ENCODE peak calls at places on chromosomes 7 and 10, in four cellular contexts. K is lung, D is neuronal stem cell, C is PC-3. Z is an unnamed sample. For H3K9me3, the result is how much of the 10 kb centered on the place peaks cover.

GRCh38 chr7:759569-759968 is 32.5 kb upstream of the PRKAR1B start:
- DNase-seq in K (no peak), D (no peak), C (no peak), Z (no peak)

GRCh38 chr10:13769926-13770325 is 183.2 kb downstream of the PRPF18 start:
- DNase-seq in K (no peak), D (no peak), C (peak), Z (no peak)

GRCh38 chr10:102660891-102661613 is 16.8 kb downstream of the TRIM8 start:
- DNase-seq in K (peak), D (no peak), C (no peak), Z (peak)

GRCh38 chr7:96624954-96625353 is 84.7 kb downstream of the SEM1 start:
- DNase-seq in K (no peak), D (no peak), C (no peak), Z (no peak)

GRCh38 chr10:36141786-36142560 is 499.9 kb upstream of the FZD8 start:
- DNase-seq in K (no peak), D (no peak), C (no peak), Z (no peak)

GRCh38 chr10:93826355-93826754 is 67.4 kb upstream of the SLC35G1 start:
- DNase-seq in K (no peak), D (no peak), C (no peak), Z (no peak)

GRCh38 chr7:106565428-106565827 is 95.5 kb downstream of the CCDC71L start:
- DNase-seq in K (no peak), D (no peak), C (no peak), Z (no peak)

GRCh38 chr10:85646312-85646711 is 720.3 kb downstream of the GRID1 start:
- DNase-seq in K (no peak), D (no peak), C (peak), Z (no peak)

GRCh38 chr10:51766423-51767145 is 67.2 kb upstream of the CSTF2T start:
- DNase-seq in K (no peak), D (no peak), C (no peak), Z (no peak)

GRCh38 chr7:121023683-121024507 is 35.4 kb downstream of the CPED1 start:
- DNase-seq in K (no peak), D (no peak), C (no peak), Z (no peak)

GRCh38 chr7:127891854-127892438 is 139.3 kb downstream of the LRRC4 start:
- DNase-seq in K (no peak), D (no peak), C (no peak), Z (no peak)

GRCh38 chr7:155722936-155723335 is 78.5 kb downstream of the RBM33 start:
- DNase-seq in K (no peak), D (no peak), C (no peak), Z (no peak)

GRCh38 chr10:29648983-29649268 is 14.2 kb upstream of the SVIL start:
- DNase-seq in K (no peak), D (no peak), C (peak), Z (peak)

GRCh38 chr7:36303202-36304098 is 86.2 kb upstream of the ANLN start:
- DNase-seq in K (peak), D (no peak), C (peak), Z (peak)

GRCh38 chr10:110005716-110006115 is 2.1 kb upstream of the ADD3 start:
- DNase-seq in K (no peak), D (no peak), C (no peak), Z (peak)

GRCh38 chr7:98341106-98341505 is 59.6 kb downstream of the BRI3 start:
- DNase-seq in K (no peak), D (no peak), C (no peak), Z (no peak)

GRCh38 chr7:27172823-27173411 is 1.2 kb downstream of the HOXA10 start:
- DNase-seq in K (no peak), D (no peak), C (peak), Z (peak)

GRCh38 chr10:128723631-128724205 is 597.5 kb upstream of the MKI67 start:
- DNase-seq in K (no peak), D (no peak), C (no peak), Z (no peak)
- H3K9me3 ChIP-seq in K (under half), D (under half), C (under half), Z (under half)

GRCh38 chr7:57361406-57361805 is 88.6 kb upstream of the ZNF716 start:
- DNase-seq in K (no peak), D (no peak), C (no peak), Z (no peak)

GRCh38 chr7:57367171-57367570 is 82.8 kb upstream of the ZNF716 start:
- DNase-seq in K (no peak), D (no peak), C (no peak), Z (no peak)

GRCh38 chr7:57362868-57363267 is 87.1 kb upstream of the ZNF716 start:
- DNase-seq in K (no peak), D (no peak), C (no peak), Z (no peak)

GRCh38 chr7:57364933-57365710 is 84.9 kb upstream of the ZNF716 start:
- DNase-seq in K (no peak), D (no peak), C (no peak), Z (no peak)

DNA sequence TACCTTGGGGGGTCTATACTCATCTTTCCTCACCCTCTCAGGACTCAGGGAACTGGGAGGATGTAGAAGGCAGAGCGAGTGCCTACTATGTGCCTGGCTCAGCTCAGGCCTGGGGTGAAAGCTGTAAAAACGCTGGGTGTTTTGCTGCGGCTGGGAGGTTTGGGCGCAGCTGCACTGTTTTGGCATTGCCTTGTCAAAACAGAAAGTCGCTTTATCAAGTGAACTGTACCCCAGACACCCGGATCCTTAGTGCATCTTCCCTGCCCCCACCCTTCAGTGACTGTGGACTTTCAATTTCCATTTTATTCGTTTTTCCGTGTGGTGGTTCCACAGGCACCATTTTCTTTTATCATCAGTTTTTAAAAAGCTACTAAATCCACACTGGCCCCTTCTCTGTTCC is 86.7 kb upstream of the ZNF716 start:
- DNase-seq in K (no peak), D (no peak), C (no peak), Z (no peak)
- H3K9me3 ChIP-seq in K (under half), D (half or more), C (under half), Z (under half)

GRCh38 chr10:11156480-11156879 is 138.8 kb downstream of the CELF2 start:
- DNase-seq in K (no peak), D (no peak), C (no peak), Z (no peak)
- H3K9me3 ChIP-seq in K (under half), D (under half), C (under half), Z (under half)

GRCh38 chr7:20488850-20489249 is 126.6 kb upstream of the ABCB5 start:
- DNase-seq in K (no peak), D (no peak), C (no peak), Z (no peak)
- H3K9me3 ChIP-seq in K (under half), D (under half), C (under half), Z (under half)

GRCh38 chr10:130282492-130283233 is 146.5 kb downstream of the GLRX3 start:
- DNase-seq in K (no peak), D (no peak), C (no peak), Z (no peak)
- H3K9me3 ChIP-seq in K (under half), D (under half), C (under half), Z (half or more)